ENCODE peak calls at places on chromosome 9, in four cellular contexts. K, U, V and Y are unnamed samples.

GRCh38 chr9:133304477-133305377 is 29.7 kb upstream of the ABO start:
- DNase-seq in K (no peak), U (no peak), V (no peak), Y (no peak)

GRCh38 chr9:99054581-99054980 is 50.3 kb upstream of the TGFBR1 start:
- DNase-seq in K (no peak), U (no peak), V (no peak), Y (no peak)

GRCh38 chr9:116605904-116606341 is 81.2 kb upstream of the TRIM32 start:
- DNase-seq in K (no peak), U (no peak), V (peak; percentile 53), Y (no peak)

GRCh38 chr9:124450241-124450924 is at the start of gene ADGRD2:
- DNase-seq in K (no peak), U (no peak), V (peak; percentile 95), Y (peak; percentile 86)

GRCh38 chr9:68685770-68686169 is 19.3 kb upstream of the PIP5K1B start:
- DNase-seq in K (no peak), U (peak; percentile 53), V (peak; percentile 28), Y (peak; percentile 68)

GRCh38 chr9:98551511-98552286 is 157.0 kb downstream of the GABBR2 start:
- DNase-seq in K (no peak), U (no peak), V (no peak), Y (no peak)

GRCh38 chr9:121048618-121049017 is 1.5 kb downstream of the C5 start:
- DNase-seq in K (no peak), U (no peak), V (no peak), Y (no peak)

GRCh38 chr9:101398930-101399640 is 434 bp downstream of the ZNF189 start:
- DNase-seq in K (no peak), U (no peak), V (no peak), Y (peak; percentile 30)

GRCh38 chr9:129776938-129777768 is 24.3 kb upstream of the PTGES start:
- DNase-seq in K (no peak), U (peak; percentile 67), V (peak; percentile 45), Y (peak; percentile 97)

GRCh38 chr9:37471942-37472679 is 6.9 kb upstream of the ZBTB5 start:
- DNase-seq in K (no peak), U (peak; percentile 24), V (no peak), Y (no peak)

GRCh38 chr9:84478996-84479395 is 138.4 kb upstream of the SLC28A3 start:
- DNase-seq in K (no peak), U (no peak), V (no peak), Y (no peak)

GRCh38 chr9:90801175-90801506 is 478 bp upstream of the SYK start:
- DNase-seq in K (no peak), U (no peak), V (no peak), Y (no peak)

GRCh38 chr9:72467766-72468738 is 53.4 kb upstream of the TMC1 start:
- DNase-seq in K (no peak), U (no peak), V (no peak), Y (peak; percentile 2)

DNA sequence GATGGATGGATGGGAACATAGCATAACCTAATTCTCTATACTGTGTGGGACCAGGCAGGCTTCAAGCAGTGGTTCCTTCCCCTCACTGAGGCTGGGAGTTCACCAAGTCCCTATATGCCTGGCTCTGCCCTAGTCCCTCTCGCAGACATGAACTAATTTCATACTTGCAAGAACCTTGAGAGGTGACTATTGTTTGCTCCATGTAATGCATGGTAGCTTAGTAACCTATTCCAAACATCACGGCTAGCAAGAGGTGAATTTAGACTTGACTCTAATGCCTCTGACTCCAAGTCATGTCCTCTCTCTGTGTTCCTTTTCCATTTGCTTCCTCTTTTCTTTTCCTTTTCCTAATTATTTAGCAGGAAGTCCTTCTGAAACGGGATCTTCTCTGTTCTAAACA is 25.9 kb upstream of the ERMP1 start:
- DNase-seq in K (no peak), U (no peak), V (no peak), Y (no peak)
- TF ChIP-seq MXI1 in K (no peak), U (no peak), V (no peak), Y (no peak)

DNA sequence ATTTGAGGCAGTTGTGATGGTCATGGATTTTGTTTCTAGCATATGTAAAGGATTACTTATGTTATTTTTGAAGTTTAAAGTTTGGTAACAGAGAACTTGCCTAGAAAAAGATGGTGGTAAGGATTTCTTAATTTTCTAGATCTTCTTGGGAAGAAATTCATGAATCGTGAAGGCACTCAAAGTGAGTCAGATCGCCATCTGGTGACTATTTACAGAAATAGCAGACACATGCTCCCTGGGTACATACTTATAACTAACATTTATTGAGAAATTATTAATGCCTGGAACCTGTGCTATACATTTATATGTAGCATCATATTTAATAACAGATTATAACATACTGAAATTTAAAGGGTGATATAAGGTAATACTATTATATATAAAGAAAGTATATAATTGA is 299.7 kb downstream of the IZUMO3 start:
- DNase-seq in K (no peak), U (no peak), V (peak; percentile 4), Y (no peak)
- TF ChIP-seq RFX5 in K (no peak), U (no peak), V (no peak), Y (no peak)

DNA sequence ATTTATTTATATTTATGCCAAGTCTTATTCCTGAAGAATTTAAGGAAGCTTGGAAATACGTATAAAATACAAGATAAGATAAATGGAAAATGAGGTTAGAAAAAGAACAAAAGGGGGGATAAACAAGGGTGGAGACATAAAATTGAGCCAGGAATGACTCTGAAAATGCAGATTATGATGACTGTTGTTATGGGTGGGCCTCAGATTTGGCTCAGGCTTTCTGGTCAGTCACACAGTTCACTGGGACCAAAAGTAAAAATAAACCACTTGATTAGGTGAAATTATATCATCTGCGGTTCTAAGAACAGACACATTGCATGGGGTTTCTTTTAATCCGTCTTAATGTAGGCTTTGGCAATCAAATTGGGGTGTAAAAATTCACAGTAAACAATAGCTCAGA is 51.0 kb downstream of the OR1J1 start:
- DNase-seq in K (no peak), U (no peak), V (no peak), Y (no peak)
- TF ChIP-seq EP300 in K (no peak), U (no peak), V (no peak), Y (no peak)

GRCh38 chr9:70479880-70480291 is 65.4 kb upstream of the KLF9 start:
- DNase-seq in K (no peak), U (no peak), V (peak; percentile 15), Y (no peak)
- TF ChIP-seq MXI1 in K (no peak), U (no peak), V (no peak), Y (no peak)

GRCh38 chr9:122468735-122469134 is 9.0 kb downstream of the OR1J1 start:
- DNase-seq in K (no peak), U (no peak), V (no peak), Y (no peak)

GRCh38 chr9:122464633-122465567 is 12.8 kb downstream of the OR1J1 start:
- DNase-seq in K (peak; percentile 45), U (peak; percentile 60), V (peak; percentile 52), Y (peak; percentile 82)

DNA sequence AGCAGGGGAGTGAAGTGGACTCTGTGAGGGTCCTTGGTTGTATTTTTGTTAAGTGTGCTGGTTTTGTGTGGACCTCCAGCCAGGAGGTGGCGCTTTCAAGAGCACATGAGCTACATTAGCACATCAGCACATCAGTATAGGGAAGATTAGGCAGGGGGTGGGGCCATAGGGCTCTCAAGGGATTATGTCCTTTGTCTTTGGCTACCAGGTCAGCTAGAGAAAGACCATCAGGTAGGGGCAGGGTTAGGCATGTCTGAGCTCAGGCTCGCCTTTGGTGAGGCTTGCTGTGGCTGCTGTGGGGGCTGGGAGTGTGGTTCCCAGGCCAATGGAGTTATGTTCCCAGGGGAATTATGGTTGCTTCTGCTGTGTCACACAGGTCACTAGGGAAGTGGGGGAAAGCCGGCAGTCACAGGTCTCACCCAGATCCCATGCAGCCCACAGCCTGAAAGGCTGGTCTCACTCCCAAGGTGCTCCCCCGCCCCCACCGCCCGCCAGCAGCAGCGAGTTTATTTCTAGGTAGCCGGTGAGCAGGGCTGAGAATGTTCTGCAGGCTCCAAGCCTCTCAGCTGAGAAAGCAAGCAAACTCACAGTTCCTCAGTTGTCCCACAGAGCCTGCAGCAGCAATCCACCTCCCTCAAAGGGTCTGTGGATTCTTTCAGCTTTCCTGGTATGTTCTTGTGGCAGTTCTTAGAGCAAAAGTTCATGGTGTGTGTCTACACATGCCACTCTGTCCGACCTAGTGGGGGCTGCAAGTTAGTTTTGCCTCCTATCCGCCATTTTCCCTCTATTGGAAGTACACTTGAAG is 13.7 kb downstream of the OR1J1 start:
- DNase-seq in K (peak; percentile 45), U (peak; percentile 69), V (peak; percentile 27), Y (peak; percentile 39)
- TF ChIP-seq RFX5 in K (no peak), U (no peak), V (no peak), Y (no peak)

DNA sequence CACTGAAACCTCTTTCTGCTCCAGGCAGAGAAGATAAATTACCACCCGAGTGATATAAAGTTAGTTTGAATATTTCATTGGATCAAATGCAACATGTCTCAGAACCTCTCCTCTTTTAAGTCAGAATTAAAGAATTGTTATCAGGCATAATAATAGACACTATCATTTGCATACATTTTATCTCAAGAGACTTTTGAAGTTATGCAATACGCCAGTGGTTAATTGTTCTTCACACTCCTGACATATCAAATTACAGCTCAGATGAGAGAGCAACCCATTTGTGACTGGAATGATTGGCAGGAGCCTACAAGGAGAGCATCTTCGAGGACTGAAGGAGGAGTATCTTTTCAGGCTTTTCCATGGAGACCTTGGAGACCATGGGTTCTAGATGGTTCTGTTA is 452.2 kb downstream of the KDM4C start:
- DNase-seq in K (no peak), U (no peak), V (no peak), Y (no peak)
- TF ChIP-seq EP300 in K (no peak), U (no peak), V (no peak), Y (no peak)

DNA sequence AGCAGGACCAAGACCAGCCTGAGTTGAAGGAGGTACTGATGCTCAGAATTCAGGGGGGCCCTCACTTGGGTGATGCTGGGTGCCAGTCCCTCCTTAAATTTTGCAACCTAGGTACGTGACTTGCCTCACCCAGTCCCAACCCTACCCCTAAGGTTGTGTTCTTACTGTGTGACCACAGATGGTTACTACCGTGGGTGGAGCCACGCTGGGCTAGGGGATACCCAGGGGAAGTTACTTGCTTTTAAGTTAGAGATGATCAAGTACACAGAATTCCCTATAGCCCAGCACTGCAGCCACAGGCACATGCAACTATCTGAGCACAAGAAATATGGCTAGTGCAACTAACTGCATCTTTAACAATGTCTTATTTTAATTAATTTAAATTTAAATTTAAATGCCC is 32.9 kb downstream of the NXNL2 start:
- DNase-seq in K (peak; percentile 27), U (no peak), V (no peak), Y (no peak)
- TF ChIP-seq MXI1 in K (no peak), U (no peak), V (no peak), Y (no peak)

DNA sequence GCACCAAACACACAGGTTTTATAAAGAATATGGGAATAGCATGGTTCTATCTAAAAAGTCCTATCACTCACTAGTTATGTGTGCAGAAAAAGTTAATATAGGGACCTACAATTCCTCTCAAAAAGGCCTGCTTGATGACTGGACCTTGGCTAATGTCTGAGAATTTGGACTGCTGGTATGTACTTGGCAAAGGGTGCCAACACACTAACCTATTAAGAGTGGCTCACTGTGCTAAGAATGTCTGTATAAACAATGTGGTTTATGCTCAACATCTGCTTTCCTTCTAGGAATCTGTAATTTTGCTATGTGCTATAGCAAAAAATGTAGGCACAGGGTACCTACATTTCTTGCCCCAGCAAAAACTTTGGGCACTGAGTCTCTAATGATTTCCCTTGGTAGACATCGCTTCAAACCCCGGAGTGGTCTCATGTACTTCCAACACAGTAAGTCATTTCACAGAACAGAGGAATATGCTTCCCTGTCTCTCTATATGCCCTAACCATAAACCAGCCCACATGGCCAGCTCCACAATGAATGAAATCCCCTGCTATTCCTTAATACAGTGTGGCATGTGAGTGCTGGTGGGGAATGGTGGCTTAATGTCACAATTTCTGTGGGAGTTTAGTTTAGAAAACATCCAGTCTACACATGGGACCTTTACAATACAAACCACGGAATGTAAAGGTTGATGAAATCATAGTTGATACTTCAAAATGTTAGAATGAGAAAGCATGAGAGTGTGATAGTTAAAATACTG is 101.7 kb downstream of the UBAP2 start:
- DNase-seq in K (no peak), U (no peak), V (no peak), Y (no peak)
- TF ChIP-seq RFX5 in K (no peak), U (no peak), V (no peak), Y (no peak)